ENCODE peak calls at places on chromosomes 3 and 15, in five cellular contexts. R, C, J, V and S are unnamed samples.
A peak's percentile ranks its signal among the peaks of the same experiment; 100 is the strongest.

GRCh38 chr3:13234664-13235063 is 161.4 kb upstream of the IQSEC1 start:
- DNase-seq in R (no peak), V (no peak), J (no peak), C (no peak), S (no peak)

GRCh38 chr3:69865920-69866679 is 126.8 kb downstream of the MITF start:
- DNase-seq in J (no peak), C (no peak), V (no peak), R (no peak), S (peak; percentile 16)

GRCh38 chr15:29788433-29789034 is 33.7 kb downstream of the TJP1 start:
- DNase-seq in V (no peak), C (no peak), J (no peak), R (no peak), S (no peak)

GRCh38 chr15:41810651-41811431 is 17.1 kb upstream of the JMJD7 start:
- DNase-seq in V (no peak), C (no peak), R (no peak), J (no peak), S (no peak)

GRCh38 chr3:195823998-195824397 is 12.3 kb upstream of the MUC4 start:
- DNase-seq in R (no peak), J (no peak), V (no peak), C (no peak), S (no peak)

GRCh38 chr3:65483475-65483874 is 555.2 kb downstream of the MAGI1 start:
- DNase-seq in R (no peak), V (no peak), C (no peak), J (no peak), S (peak; percentile 81)

GRCh38 chr15:100255644-100256043 is 86.1 kb downstream of the ADAMTS17 start:
- DNase-seq in C (peak; percentile 34), R (no peak), V (no peak), J (no peak), S (no peak)

GRCh38 chr3:129576514-129577345 is 29.7 kb downstream of the PLXND1 start:
- DNase-seq in J (no peak), R (peak; percentile 35), V (peak; percentile 33), C (no peak), S (no peak)

GRCh38 chr3:108406661-108407206 is 103.7 kb downstream of the MYH15 start:
- DNase-seq in R (peak; percentile 68), C (no peak), J (peak; percentile 36), V (peak; percentile 71), S (peak; percentile 62)

GRCh38 chr3:57803647-57804081 is 47.6 kb downstream of the SLMAP start:
- DNase-seq in C (no peak), V (no peak), R (no peak), J (no peak), S (peak; percentile 60)

GRCh38 chr3:50212502-50212901 is 7.4 kb downstream of the SLC38A3 start:
- DNase-seq in J (no peak), R (no peak), C (no peak), V (no peak), S (peak; percentile 48)

GRCh38 chr15:31145271-31145911 is 43.9 kb upstream of the TRPM1 start:
- DNase-seq in C (no peak), J (no peak), V (peak; percentile 39), R (no peak), S (no peak)

GRCh38 chr3:192802957-192803899 is 75.9 kb upstream of the FGF12 start:
- DNase-seq in J (no peak), V (peak; percentile 27), R (no peak), C (no peak), S (peak; percentile 77)

GRCh38 chr3:37338500-37338899 is 164.1 kb upstream of the LRRFIP2 start:
- DNase-seq in C (no peak), V (no peak), R (no peak), J (no peak), S (no peak)

GRCh38 chr15:60763668-60764067 is 284.7 kb upstream of the ICE2 start:
- DNase-seq in R (no peak), C (no peak), J (no peak), V (no peak), S (peak; percentile 28)

GRCh38 chr3:23377928-23378672 is 175.0 kb downstream of the UBE2E2 start:
- DNase-seq in R (no peak), J (no peak), C (no peak), V (no peak), S (no peak)

GRCh38 chr15:78878356-78878755 is 5.7 kb downstream of the MORF4L1 start:
- DNase-seq in V (no peak), R (no peak), C (no peak), J (no peak), S (no peak)

GRCh38 chr3:23940775-23941174 is 4.3 kb upstream of the NR1D2 start:
- DNase-seq in R (no peak), J (no peak), C (no peak), V (no peak), S (no peak)

GRCh38 chr3:196115678-196116083 is 33.8 kb upstream of the TFRC start:
- DNase-seq in R (peak; percentile 80), J (no peak), C (no peak), V (no peak), S (no peak)

GRCh38 chr3:195020921-195021320 is 250.0 kb downstream of the XXYLT1 start:
- DNase-seq in C (no peak), V (no peak), J (no peak), R (no peak), S (no peak)

GRCh38 chr15:35254052-35254451 is 169.0 kb upstream of the NANOGP8 start:
- DNase-seq in J (no peak), R (no peak), V (no peak), C (no peak), S (peak; percentile 16)

GRCh38 chr3:108569336-108569735 is 19.9 kb downstream of the CIP2A start:
- DNase-seq in J (no peak), R (no peak), C (no peak), V (no peak), S (no peak)

GRCh38 chr3:147421184-147421912 is 12.2 kb downstream of the ZIC1 start:
- DNase-seq in J (no peak), C (peak; percentile 81), V (no peak), R (no peak), S (peak; percentile 75)

GRCh38 chr3:160755776-160756304 is at the start of gene PPM1L:
- DNase-seq in R (no peak), C (no peak), J (peak; percentile 48), V (no peak), S (peak; percentile 52)

DNA sequence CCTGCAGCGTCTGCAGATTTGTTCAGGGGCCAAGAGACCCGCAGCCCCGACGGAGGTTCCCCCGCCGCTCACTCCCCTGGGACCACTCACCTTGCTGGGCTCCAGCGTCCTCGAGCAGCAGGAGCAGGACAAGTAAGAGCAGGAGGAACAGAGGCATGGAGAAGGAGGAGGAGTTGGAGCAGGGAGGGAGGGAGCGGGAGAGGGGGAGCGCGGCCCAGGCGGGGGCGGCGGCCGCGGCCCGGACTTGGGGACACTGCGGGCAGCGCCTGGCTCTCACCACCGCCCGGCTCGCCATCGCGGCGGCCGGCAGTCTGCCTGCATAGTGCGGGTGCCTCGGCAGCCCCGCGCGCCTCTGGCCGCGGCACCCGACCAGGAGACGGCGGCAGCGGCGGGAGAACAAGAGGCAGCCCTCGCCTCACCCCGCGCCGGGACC is 447 bp downstream of the DCBLD2 start:
- DNase-seq in R (no peak), V (peak; percentile 32), J (peak; percentile 39), C (peak; percentile 79), S (peak; percentile 80)
- TF ChIP-seq POLR2AphosphoS5 in R (no peak), V (no peak), J (no peak), C (peak; percentile 15), S (no peak)

GRCh38 chr3:120090422-120090821 is 3.8 kb downstream of the GSK3B start:
- DNase-seq in J (no peak), C (no peak), R (no peak), V (no peak), S (no peak)
- H3K4me3 ChIP-seq in J (peak overlapping the region; percentile 92), C (peak overlapping the region; percentile 30), R (peak overlapping the region; percentile 82), V (peak overlapping the region; percentile 98), S (peak overlapping the region; percentile 75)

DNA sequence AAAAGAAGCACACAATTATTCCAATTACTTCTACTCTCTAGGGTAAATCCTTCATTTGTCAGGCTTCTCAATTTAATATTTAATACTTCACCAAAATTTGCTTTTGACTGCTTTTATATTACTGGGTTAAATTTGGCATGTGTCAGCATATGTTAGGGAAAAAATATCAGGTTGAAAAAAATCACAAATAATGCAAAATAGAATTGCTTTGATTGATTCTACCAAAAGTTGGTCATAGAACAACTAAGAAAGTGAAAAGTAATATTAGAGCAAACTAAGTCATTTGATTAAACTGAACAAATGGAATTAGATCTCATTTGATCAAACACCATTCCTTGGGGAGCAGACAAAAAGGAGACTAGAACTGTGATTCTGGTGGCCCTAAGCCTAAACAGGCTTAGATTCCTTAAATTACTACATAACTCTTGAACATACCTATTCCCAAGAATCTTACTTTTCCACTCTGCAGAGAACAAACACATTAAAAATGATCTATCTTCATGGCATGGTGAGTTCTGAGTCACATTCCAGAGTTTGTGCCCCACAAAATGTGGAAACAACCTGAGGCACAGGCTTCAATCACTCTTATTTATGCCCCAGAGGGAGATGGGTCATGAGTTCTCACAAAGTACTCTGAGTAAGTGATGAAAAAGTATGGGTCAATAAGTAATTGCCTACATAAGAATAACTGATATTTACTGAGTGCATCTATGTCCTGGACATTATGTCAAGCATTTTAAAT is 137.4 kb upstream of the SLC2A2 start:
- DNase-seq in R (no peak), J (no peak), C (no peak), V (no peak), S (no peak)
- TF ChIP-seq CREB1 in R (no peak), J (no peak), C (no peak), V (no peak), S (no peak)

DNA sequence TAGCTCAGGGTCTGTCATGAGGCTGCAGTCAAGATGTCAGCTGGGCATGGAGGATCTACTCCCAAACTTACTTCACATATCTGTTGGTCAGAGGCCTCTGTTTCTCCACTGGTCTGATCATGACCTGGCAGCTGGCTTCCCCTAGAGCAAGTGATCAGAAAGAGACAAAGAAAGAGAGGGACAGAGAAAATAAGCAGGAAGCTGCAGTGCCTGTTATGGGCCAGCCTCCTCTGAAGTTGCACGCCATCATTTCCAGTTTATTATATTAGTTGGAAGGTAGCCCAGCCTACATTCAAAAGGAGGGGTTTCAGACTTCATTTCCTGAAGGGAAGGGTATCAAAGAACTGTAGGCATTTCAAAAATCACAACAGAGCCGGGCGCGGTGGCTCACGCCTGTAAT is 5.0 kb upstream of the RPP25 start:
- DNase-seq in V (no peak), R (no peak), C (no peak), J (no peak), S (no peak)
- TF ChIP-seq POLR2AphosphoS5 in V (no peak), R (no peak), C (no peak), J (no peak), S (no peak)

GRCh38 chr3:123038751-123039150 is 11.2 kb upstream of the SEMA5B start:
- DNase-seq in R (no peak), J (no peak), V (no peak), C (no peak), S (no peak)
- H3K4me3 ChIP-seq in R (no peak overlapping the region), J (no peak overlapping the region), V (no peak overlapping the region), C (no peak overlapping the region), S (no peak overlapping the region)

GRCh38 chr3:154970796-154971195 is 109.3 kb upstream of the MME start:
- DNase-seq in R (no peak), J (no peak), C (no peak), V (no peak), S (no peak)
- TF ChIP-seq CREB1 in R (no peak), J (no peak), C (no peak), V (no peak), S (no peak)